ENCODE peak calls at places on chromosomes 13 and 19, in six cellular contexts. Z, I, K, D, N and V are unnamed samples.

GRCh38 chr19:15154002-15154612 is 46.7 kb downstream of the NOTCH3 start:
- DNase-seq in Z (peak), K (no peak), I (no peak), N (no peak), D (no peak), V (peak)

GRCh38 chr19:40466219-40467006 is at the start of gene SPTBN4:
- DNase-seq in K (peak), D (no peak), Z (peak), N (peak), I (no peak), V (no peak)

GRCh38 chr19:18802354-18802753 is 11.2 kb upstream of the COMP start:
- DNase-seq in D (no peak), I (no peak), K (no peak), Z (no peak), N (no peak), V (peak)

GRCh38 chr13:21434588-21434987 is 24.5 kb downstream of the ZDHHC20 start:
- DNase-seq in Z (no peak), K (no peak), N (no peak), I (no peak), D (no peak), V (no peak)

GRCh38 chr13:50731400-50731799 is 112.1 kb downstream of the DLEU7 start:
- DNase-seq in Z (no peak), I (no peak), N (no peak), D (no peak), K (no peak), V (no peak)

GRCh38 chr13:97141564-97142005 is 80.5 kb upstream of the MBNL2 start:
- DNase-seq in K (no peak), Z (peak), D (peak), N (no peak), I (peak), V (peak)

GRCh38 chr19:46849610-46850009 is 1.0 kb downstream of the AP2S1 start:
- DNase-seq in I (no peak), K (no peak), D (no peak), N (no peak), Z (no peak), V (no peak)

GRCh38 chr13:59061621-59062020 is 1102.1 kb downstream of the DIAPH3 start:
- DNase-seq in K (no peak), N (no peak), I (no peak), Z (no peak), D (no peak), V (no peak)

GRCh38 chr19:5850743-5851293 is 431 bp downstream of the FUT3 start:
- DNase-seq in K (no peak), D (no peak), N (no peak), Z (no peak), I (no peak), V (no peak)

GRCh38 chr13:43787518-43787891 is 733 bp upstream of the ENOX1 start:
- DNase-seq in I (no peak), N (no peak), K (no peak), D (no peak), Z (no peak), V (no peak)

GRCh38 chr19:925912-926594 is at the start of gene ARID3A:
- DNase-seq in I (no peak), D (no peak), K (no peak), Z (no peak), N (peak), V (no peak)

GRCh38 chr19:50780753-50781480 is 9.3 kb upstream of the ACP4 start:
- DNase-seq in D (no peak), Z (no peak), K (no peak), I (no peak), N (no peak), V (no peak)

GRCh38 chr13:46962286-46962941 is 65.6 kb upstream of the HTR2A start:
- DNase-seq in N (no peak), D (no peak), Z (no peak), I (no peak), K (no peak), V (no peak)

GRCh38 chr13:28159057-28159456 is 20.7 kb downstream of the PAN3 start:
- DNase-seq in Z (no peak), N (no peak), K (no peak), D (no peak), I (no peak), V (no peak)

GRCh38 chr19:16338470-16339360 is 14.1 kb downstream of the KLF2 start:
- DNase-seq in I (peak), Z (peak), K (no peak), N (peak), D (peak), V (peak)

GRCh38 chr19:48720251-48720612 is 707 bp upstream of the MAMSTR start:
- DNase-seq in N (no peak), D (no peak), I (no peak), K (no peak), Z (no peak), V (no peak)

GRCh38 chr13:110277357-110277950 is 29.5 kb downstream of the COL4A1 start:
- DNase-seq in N (no peak), Z (no peak), D (no peak), K (no peak), I (no peak), V (no peak)

GRCh38 chr13:57627663-57628062 is 3.9 kb upstream of the PCDH17 start:
- DNase-seq in N (no peak), Z (no peak), I (no peak), D (no peak), K (no peak), V (no peak)

GRCh38 chr19:38417544-38418506 is 8.2 kb downstream of the RASGRP4 start:
- DNase-seq in I (no peak), Z (peak), D (no peak), K (peak), N (peak), V (no peak)

GRCh38 chr19:45922281-45922680 is 7.7 kb upstream of the NANOS2 start:
- DNase-seq in I (no peak), Z (no peak), K (no peak), D (no peak), N (no peak), V (peak)

GRCh38 chr19:46065486-46065885 is 24.7 kb upstream of the IGFL4 start:
- DNase-seq in Z (no peak), I (no peak), K (no peak), N (no peak), D (no peak), V (no peak)

GRCh38 chr19:31947436-31947835 is 398.0 kb upstream of the ZNF507 start:
- DNase-seq in N (no peak), D (no peak), K (no peak), Z (no peak), I (no peak), V (no peak)